ENCODE peak calls at places on chromosomes 12 and 14, in four cellular contexts. M is caudate nucleus; H is CD4-positive, alpha-beta T cell; N is uterus. K is an unnamed sample.

GRCh38 chr12:42372154-42372791 is 46.3 kb downstream of the PPHLN1 start:
- DNase-seq in M (no peak), H (no peak), N (no peak), K (peak)

GRCh38 chr12:117528538-117528937 is 167.1 kb upstream of the NOS1 start:
- DNase-seq in M (no peak), H (no peak), N (no peak), K (no peak)

GRCh38 chr12:95796982-95797289 is 6.4 kb upstream of the NTN4 start:
- DNase-seq in M (no peak), H (no peak), N (no peak), K (no peak)

GRCh38 chr12:47378907-47379306 is 299.1 kb upstream of the AMIGO2 start:
- DNase-seq in M (no peak), H (no peak), N (no peak), K (peak)

GRCh38 chr14:94676495-94677238 is 64.5 kb downstream of the SERPINA3 start:
- DNase-seq in M (no peak), H (no peak), N (no peak), K (no peak)

GRCh38 chr12:91507754-91508153 is 325.1 kb upstream of the DCN start:
- DNase-seq in M (no peak), H (no peak), N (no peak), K (no peak)

GRCh38 chr12:64450711-64451486 is 1.0 kb upstream of the TBK1 start:
- DNase-seq in M (no peak), H (no peak), N (no peak), K (peak)

GRCh38 chr14:51724650-51725049 is 72.9 kb downstream of the FRMD6 start:
- DNase-seq in M (no peak), H (no peak), N (no peak), K (no peak)

GRCh38 chr12:16530268-16530865 is 75.6 kb downstream of the LMO3 start:
- DNase-seq in M (no peak), H (no peak), N (no peak), K (no peak)

GRCh38 chr12:71011261-71011660 is 90.7 kb upstream of the PTPRR start:
- DNase-seq in M (no peak), H (no peak), N (no peak), K (no peak)

GRCh38 chr12:52199294-52199920 is 7.6 kb upstream of the KRT80 start:
- DNase-seq in M (no peak), H (no peak), N (no peak), K (no peak)

GRCh38 chr14:92960706-92961566 is 38.0 kb downstream of the CHGA start:
- DNase-seq in M (no peak), H (no peak), N (no peak), K (no peak)

GRCh38 chr14:100333867-100334266 is 10.7 kb downstream of the SLC25A47 start:
- DNase-seq in M (no peak), H (no peak), N (no peak), K (no peak)

GRCh38 chr12:102016472-102016871 is 45.3 kb downstream of the WASHC3 start:
- DNase-seq in M (no peak), H (no peak), N (no peak), K (no peak)

GRCh38 chr14:101220921-101221510 is 317.5 kb upstream of the RTL1 start:
- DNase-seq in M (no peak), H (no peak), N (no peak), K (no peak)

GRCh38 chr14:88310457-88310856 is 12.6 kb downstream of the KCNK10 start:
- DNase-seq in M (no peak), H (no peak), N (no peak), K (no peak)

GRCh38 chr14:102998393-102998792 is 59.0 kb downstream of the CDC42BPB start:
- DNase-seq in M (no peak), H (no peak), N (no peak), K (no peak)

GRCh38 chr14:105857816-105858675 is 331.7 kb downstream of the TMEM121 start:
- DNase-seq in M (no peak), H (no peak), N (peak), K (no peak)

GRCh38 chr12:26318661-26319068 is 123.3 kb downstream of the SSPN start:
- DNase-seq in M (no peak), H (no peak), N (peak), K (no peak)

GRCh38 chr12:106239241-106239950 is 8.4 kb downstream of the CKAP4 start:
- DNase-seq in M (no peak), H (no peak), N (no peak), K (no peak)

GRCh38 chr12:79685068-79685467 is 5.7 kb downstream of the PAWR start:
- DNase-seq in M (no peak), H (no peak), N (no peak), K (no peak)

GRCh38 chr12:90337018-90337417 is 618.0 kb downstream of the CCER1 start:
- DNase-seq in M (no peak), H (no peak), N (no peak), K (no peak)

GRCh38 chr14:99857551-99857950 is 64.3 kb downstream of the EML1 start:
- DNase-seq in M (no peak), H (no peak), N (no peak), K (no peak)

GRCh38 chr14:81169711-81170103 is 51.1 kb downstream of the GTF2A1 start:
- DNase-seq in M (peak), H (peak), N (peak), K (no peak)

GRCh38 chr12:59070534-59070933 is 150.2 kb upstream of the LRIG3 start:
- DNase-seq in M (no peak), H (no peak), N (no peak), K (no peak)

GRCh38 chr14:59829941-59830734 is 40.4 kb downstream of the RTN1 start:
- DNase-seq in M (no peak), H (no peak), N (no peak), K (no peak)

GRCh38 chr14:81313775-81314429 is 86.2 kb downstream of the STON2 start:
- DNase-seq in M (no peak), H (no peak), N (no peak), K (no peak)

GRCh38 chr12:107645630-107646333 is 39.8 kb upstream of the PWP1 start:
- DNase-seq in M (no peak), H (no peak), N (peak), K (no peak)

GRCh38 chr14:51862171-51862838 is 1.9 kb downstream of the GNG2 start:
- DNase-seq in M (no peak), H (no peak), N (no peak), K (no peak)

GRCh38 chr12:67442347-67442841 is 173.2 kb downstream of the CAND1 start:
- DNase-seq in M (no peak), H (no peak), N (peak), K (no peak)

GRCh38 chr14:37253905-37254304 is 56.2 kb downstream of the MIPOL1 start:
- DNase-seq in M (no peak), H (no peak), N (no peak), K (no peak)

GRCh38 chr12:11872055-11872454 is 198.7 kb upstream of the BCL2L14 start:
- DNase-seq in M (no peak), H (no peak), N (no peak), K (no peak)

GRCh38 chr12:67034110-67034879 is 234.9 kb upstream of the CAND1 start:
- DNase-seq in M (no peak), H (no peak), N (no peak), K (no peak)

GRCh38 chr12:8687846-8688601 is 9.8 kb upstream of the RIMKLB start:
- DNase-seq in M (no peak), H (no peak), N (peak), K (no peak)

GRCh38 chr14:102125546-102125945 is 14.2 kb upstream of the WDR20 start:
- DNase-seq in M (no peak), H (no peak), N (no peak), K (no peak)

GRCh38 chr14:96796851-96797187 is 363 bp upstream of the VRK1 start:
- DNase-seq in M (no peak), H (no peak), N (no peak), K (no peak)

GRCh38 chr14:96795443-96795842 is 1.7 kb upstream of the VRK1 start:
- DNase-seq in M (no peak), H (no peak), N (no peak), K (peak)

GRCh38 chr14:96797188-96797942 is at the start of gene VRK1:
- DNase-seq in M (peak), H (peak), N (peak), K (peak)

GRCh38 chr14:96799489-96800056 is 2.4 kb downstream of the VRK1 start:
- DNase-seq in M (no peak), H (no peak), N (no peak), K (no peak)

DNA sequence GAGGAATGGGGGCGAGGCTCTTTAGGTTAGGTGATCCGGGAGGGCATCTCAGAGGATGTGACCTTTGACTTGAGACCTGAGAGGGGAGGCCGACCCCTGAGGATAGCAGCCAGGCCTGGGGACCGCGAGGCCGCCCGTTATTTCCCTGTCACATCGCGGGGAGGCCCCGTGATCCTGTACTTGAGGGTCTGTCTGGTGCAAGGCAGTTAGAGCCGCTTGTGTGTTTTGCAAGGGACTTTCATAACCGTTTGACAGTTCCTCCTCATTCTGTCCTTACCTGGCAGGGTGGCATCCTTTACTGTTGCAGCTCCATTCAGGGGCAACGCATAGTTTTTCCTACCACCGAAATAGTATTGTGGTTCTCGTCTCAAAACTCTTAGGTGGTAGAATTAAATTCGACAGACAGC is 764 bp downstream of the VRK1 start:
- DNase-seq in M (no peak), H (no peak), N (no peak), K (peak)
- H3K27ac ChIP-seq in M (no peak), H (peak), N (no peak), K (peak)

GRCh38 chr14:91351508-91351853 is 66.1 kb downstream of the CCDC88C start:
- DNase-seq in M (no peak), H (no peak), N (no peak), K (no peak)

GRCh38 chr14:91350813-91351507 is 66.7 kb downstream of the CCDC88C start:
- DNase-seq in M (no peak), H (peak), N (no peak), K (no peak)

GRCh38 chr14:91350483-91350812 is 67.2 kb downstream of the CCDC88C start:
- DNase-seq in M (no peak), H (no peak), N (no peak), K (no peak)

GRCh38 chr14:91349481-91350074 is 68.0 kb downstream of the CCDC88C start:
- DNase-seq in M (no peak), H (no peak), N (no peak), K (no peak)

DNA sequence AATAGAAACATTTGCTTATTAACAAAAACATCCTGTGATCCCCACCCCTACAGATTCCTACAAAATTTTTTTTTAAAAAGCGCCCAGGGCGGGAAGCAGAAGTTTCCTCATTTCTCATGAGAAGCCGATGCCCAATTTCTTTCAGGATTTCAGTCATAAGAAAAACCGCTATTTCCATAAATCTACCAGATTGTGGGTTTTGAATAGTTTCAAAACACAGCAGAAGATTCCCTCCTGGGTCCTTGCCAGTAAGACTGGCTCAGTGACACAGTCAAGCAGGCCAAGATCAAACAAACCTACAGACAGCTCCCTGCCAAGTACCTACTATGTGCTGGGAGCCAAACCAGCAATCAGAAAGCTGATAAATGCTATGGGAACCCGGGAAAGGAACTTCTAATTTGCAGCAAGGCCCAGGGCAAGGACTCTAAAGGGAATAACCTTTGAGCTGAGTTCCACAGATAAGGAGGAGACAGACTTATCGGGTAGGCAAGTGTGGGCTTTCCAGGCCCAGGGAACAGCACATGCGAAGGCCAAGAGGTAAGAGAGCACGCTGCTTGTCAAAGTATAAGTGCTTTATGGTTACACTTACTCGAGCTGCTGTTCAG is 68.7 kb downstream of the CCDC88C start:
- DNase-seq in M (no peak), H (no peak), N (no peak), K (no peak)
- H3K27ac ChIP-seq in M (peak), H (peak), N (peak), K (no peak)

GRCh38 chr14:58078068-58078467 is 73.9 kb downstream of the ARMH4 start:
- DNase-seq in M (no peak), H (no peak), N (no peak), K (no peak)
- H3K27ac ChIP-seq in M (no peak), H (no peak), N (no peak), K (no peak)

GRCh38 chr14:38867561-38868150 is 235.4 kb downstream of the SEC23A start:
- DNase-seq in M (peak), H (peak), N (peak), K (peak)
- H3K27ac ChIP-seq in M (no peak), H (no peak), N (no peak), K (no peak)

DNA sequence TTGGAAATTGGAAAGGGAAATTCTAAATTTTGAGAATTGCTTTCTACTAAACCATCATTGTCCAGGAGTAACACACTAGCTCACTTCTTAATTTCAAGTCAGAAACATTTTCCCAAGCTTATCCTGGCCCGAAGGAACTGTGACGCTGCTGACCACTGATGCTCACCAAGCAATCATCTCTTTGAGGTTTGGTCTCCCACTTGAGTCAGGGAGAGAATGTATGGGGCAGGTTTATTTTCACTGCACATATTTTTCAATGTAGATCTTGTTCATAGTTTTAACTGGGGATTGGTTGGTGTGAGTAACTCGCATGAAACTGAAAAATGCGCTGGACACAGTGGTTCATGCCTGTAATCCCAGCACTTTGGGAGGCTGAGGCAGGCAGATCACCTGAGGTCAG is 12.9 kb upstream of the RNASE10 start:
- DNase-seq in M (no peak), H (no peak), N (no peak), K (no peak)
- H3K27ac ChIP-seq in M (no peak), H (no peak), N (no peak), K (peak)

DNA sequence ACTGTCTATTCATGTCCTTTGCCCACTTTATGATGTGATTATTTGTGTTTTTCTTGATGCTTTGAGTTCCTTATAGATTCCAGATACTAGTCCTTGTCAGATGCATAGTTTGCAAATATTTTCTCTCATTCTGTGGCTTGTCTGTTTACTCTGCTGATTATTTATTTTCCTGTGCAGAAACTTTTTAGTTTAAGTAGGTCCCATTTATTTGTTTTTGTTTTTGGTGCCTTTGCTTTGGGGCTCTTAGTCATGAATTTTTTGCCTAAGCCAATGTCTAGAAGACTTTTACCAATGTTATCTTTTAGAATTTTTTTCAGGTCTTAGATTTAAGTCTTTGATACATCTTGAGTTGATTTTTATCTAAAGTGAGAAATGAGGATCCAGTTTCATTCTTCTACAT is 667.3 kb downstream of the SLC16A7 start:
- DNase-seq in M (no peak), H (no peak), N (no peak), K (no peak)
- H3K27ac ChIP-seq in M (no peak), H (no peak), N (no peak), K (no peak)

DNA sequence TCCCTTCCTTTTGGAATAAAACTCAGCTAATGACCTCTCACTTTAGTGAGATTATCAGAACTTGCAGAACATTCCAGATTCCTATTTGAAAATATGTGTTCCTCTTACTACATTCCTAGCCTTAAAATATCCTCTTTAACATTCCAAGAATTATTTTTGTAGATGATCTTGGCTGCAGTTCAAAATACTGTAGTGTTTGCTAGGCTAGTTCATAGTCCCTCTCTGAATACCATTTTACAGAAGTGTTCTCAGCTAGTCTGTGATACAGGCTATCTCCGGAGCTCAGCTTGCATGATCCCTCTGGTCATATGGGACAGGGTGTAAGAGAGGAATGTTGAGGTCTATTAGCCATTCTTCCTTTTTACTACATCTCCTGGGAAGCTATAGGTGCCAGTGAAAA is 17.6 kb upstream of the GPR33 start:
- DNase-seq in M (no peak), H (no peak), N (no peak), K (no peak)
- H3K27ac ChIP-seq in M (no peak), H (no peak), N (no peak), K (no peak)

DNA sequence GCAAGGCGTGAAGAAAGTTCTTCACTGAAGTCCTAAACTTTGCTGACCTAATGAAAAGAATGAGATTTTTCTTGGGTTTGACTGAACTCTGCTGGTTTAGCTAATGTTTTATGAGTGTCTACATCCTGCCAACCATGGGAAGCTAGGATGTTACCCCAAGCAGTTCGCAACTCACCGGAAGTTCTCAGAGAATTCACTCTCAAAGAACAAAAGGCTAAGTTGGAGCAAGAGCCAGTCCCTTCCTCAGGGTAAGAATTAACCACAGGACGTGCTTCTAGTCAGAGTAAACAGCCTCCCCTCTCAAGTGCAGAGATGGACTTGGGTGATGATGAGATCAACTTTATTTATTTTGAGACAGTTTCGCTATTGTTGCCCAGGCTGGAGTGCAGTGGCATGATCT is 37.3 kb downstream of the TCHP start:
- DNase-seq in M (no peak), H (no peak), N (no peak), K (no peak)
- H3K27ac ChIP-seq in M (peak), H (no peak), N (no peak), K (no peak)

DNA sequence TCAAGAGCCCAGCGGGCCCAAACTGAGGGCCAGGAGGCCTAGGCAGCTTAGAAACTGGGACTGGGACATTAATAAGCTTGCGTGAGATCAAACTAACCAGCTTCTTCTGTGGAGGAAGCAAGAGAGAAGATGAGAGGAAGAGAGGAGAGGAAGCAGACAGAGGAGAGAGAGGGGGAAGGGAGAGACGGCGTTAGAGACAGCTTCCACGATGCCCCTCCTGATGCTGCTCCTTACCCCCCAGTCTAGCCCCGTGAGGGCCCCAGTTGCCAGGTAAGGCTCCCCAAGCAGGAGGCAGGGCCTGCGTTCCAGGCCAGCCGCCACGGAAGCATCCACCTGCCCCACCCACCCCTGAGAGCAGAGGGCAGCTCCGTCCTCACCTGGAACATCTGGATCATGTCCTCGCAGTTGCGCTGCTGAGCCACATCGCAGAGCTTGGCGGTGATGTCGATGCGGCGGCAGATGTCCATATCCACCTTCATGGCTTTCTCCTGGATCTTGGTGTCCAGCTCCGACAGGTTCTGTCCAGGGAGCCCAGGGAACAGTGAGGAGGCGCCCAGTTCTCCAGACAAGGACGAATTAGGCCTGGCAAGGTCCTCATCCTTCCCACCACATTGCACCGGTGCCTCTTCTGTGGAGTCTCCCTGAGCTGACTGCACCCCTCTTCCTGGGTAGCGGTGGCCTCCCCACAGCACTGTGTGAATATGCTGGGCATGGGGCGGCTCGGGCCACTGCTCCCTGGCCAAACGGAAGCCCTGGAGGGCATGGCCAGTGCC is 6.3 kb downstream of the IFFO1 start:
- DNase-seq in M (no peak), H (no peak), N (no peak), K (peak)
- H3K27ac ChIP-seq in M (peak), H (no peak), N (peak), K (peak)